ENCODE peak calls at places on chromosomes 6 and 20, in five cellular contexts. One of them, this sample, is unnamed.

GRCh38 chr6:38195113-38195635 is 375.6 kb downstream of the ZFAND3 start:
- DNase-seq in testis: no peak
- DNase-seq in AG04450: no peak
- DNase-seq in IMR-90: no peak
- DNase-seq in astrocyte of the spinal cord: no peak
- DNase-seq in this sample: no peak

GRCh38 chr6:112044856-112045255 is 9.0 kb upstream of the CCN6 start:
- DNase-seq in astrocyte of the spinal cord: peak; percentile 56
- DNase-seq in AG04450: peak; percentile 67
- DNase-seq in testis: no peak
- DNase-seq in IMR-90: peak; percentile 93
- DNase-seq in this sample: no peak

GRCh38 chr20:38805502-38805957 is at the start of gene PPP1R16B:
- DNase-seq in IMR-90: no peak
- DNase-seq in testis: peak; percentile 32
- DNase-seq in astrocyte of the spinal cord: no peak
- DNase-seq in AG04450: no peak
- DNase-seq in this sample: peak; percentile 88

GRCh38 chr6:20841806-20842205 is 307.5 kb downstream of the CDKAL1 start:
- DNase-seq in testis: no peak
- DNase-seq in astrocyte of the spinal cord: no peak
- DNase-seq in AG04450: no peak
- DNase-seq in IMR-90: no peak
- DNase-seq in this sample: no peak

GRCh38 chr6:92114797-92115196 is 1304.6 kb downstream of the EPHA7 start:
- DNase-seq in testis: no peak
- DNase-seq in astrocyte of the spinal cord: peak; percentile 5
- DNase-seq in AG04450: no peak
- DNase-seq in IMR-90: no peak
- DNase-seq in this sample: no peak

GRCh38 chr20:51017313-51017712 is 5.6 kb downstream of the KCNG1 start:
- DNase-seq in testis: no peak
- DNase-seq in AG04450: no peak
- DNase-seq in astrocyte of the spinal cord: no peak
- DNase-seq in IMR-90: no peak
- DNase-seq in this sample: no peak

GRCh38 chr6:157561929-157562810 is 181.2 kb downstream of the ZDHHC14 start:
- DNase-seq in astrocyte of the spinal cord: no peak
- DNase-seq in AG04450: no peak
- DNase-seq in IMR-90: no peak
- DNase-seq in testis: no peak
- DNase-seq in this sample: no peak

GRCh38 chr6:165049362-165049761 is 260.0 kb downstream of the C6orf118 start:
- DNase-seq in astrocyte of the spinal cord: no peak
- DNase-seq in testis: peak; percentile 93
- DNase-seq in AG04450: no peak
- DNase-seq in IMR-90: no peak
- DNase-seq in this sample: no peak

GRCh38 chr6:135022050-135022697 is 32.4 kb downstream of the HBS1L start:
- DNase-seq in IMR-90: no peak
- DNase-seq in AG04450: no peak
- DNase-seq in astrocyte of the spinal cord: no peak
- DNase-seq in testis: no peak
- DNase-seq in this sample: no peak

GRCh38 chr6:135018057-135018456 is 36.6 kb downstream of the HBS1L start:
- DNase-seq in IMR-90: no peak
- DNase-seq in testis: no peak
- DNase-seq in AG04450: no peak
- DNase-seq in astrocyte of the spinal cord: no peak
- DNase-seq in this sample: no peak

GRCh38 chr6:135014353-135014832 is 40.2 kb downstream of the HBS1L start:
- DNase-seq in testis: no peak
- DNase-seq in astrocyte of the spinal cord: no peak
- DNase-seq in IMR-90: no peak
- DNase-seq in AG04450: no peak
- DNase-seq in this sample: no peak

GRCh38 chr6:135021310-135022049 is 33.1 kb downstream of the HBS1L start:
- DNase-seq in astrocyte of the spinal cord: no peak
- DNase-seq in AG04450: no peak
- DNase-seq in testis: no peak
- DNase-seq in IMR-90: no peak
- DNase-seq in this sample: no peak

DNA sequence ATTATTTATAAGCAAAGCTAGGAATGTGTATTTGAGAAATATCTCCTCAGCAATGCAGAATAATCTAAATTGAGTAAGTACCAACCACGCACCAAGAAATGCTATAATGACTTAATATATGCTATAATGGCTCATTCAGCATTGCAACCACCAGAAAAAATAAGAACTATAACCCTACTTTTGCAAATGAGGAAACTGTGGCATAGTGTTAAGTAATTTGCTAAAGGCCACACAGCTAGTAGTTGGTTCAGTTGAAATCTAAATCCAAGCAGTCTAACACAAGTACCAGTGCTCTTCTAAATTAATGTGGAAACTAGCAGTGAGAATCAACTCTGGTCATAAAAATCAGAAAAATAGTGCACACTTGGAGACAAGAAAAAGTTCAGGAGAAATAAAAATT is 35.7 kb downstream of the HBS1L start:
- DNase-seq in AG04450: no peak
- DNase-seq in testis: no peak
- DNase-seq in astrocyte of the spinal cord: no peak
- DNase-seq in IMR-90: no peak
- DNase-seq in this sample: no peak
- H3K4me3 ChIP-seq in AG04450: no peak overlapping the region
- H3K4me3 ChIP-seq in testis: no peak overlapping the region
- H3K4me3 ChIP-seq in astrocyte of the spinal cord: no peak overlapping the region
- H3K4me3 ChIP-seq in IMR-90: no peak overlapping the region
- H3K4me3 ChIP-seq in this sample: no peak overlapping the region

DNA sequence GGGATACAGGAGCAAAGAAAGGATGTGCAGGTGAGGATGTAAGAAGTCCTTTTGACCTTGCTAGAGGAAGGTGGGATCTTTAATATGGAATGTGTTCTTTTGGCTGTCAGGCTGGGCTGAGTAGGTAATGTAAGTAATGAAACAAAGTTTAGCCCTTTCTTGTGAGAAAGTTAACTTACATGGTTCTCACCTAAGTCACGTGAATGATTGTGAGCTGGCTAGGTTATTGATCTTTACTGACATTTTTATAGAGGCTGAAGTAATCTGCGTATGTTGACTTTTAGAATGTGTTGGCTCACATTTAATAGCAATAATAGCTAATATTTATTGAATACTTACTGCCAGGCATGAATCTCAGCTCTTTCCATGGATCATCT is 2.6 kb downstream of the TOP1 start:
- DNase-seq in IMR-90: no peak
- DNase-seq in testis: no peak
- DNase-seq in AG04450: no peak
- DNase-seq in astrocyte of the spinal cord: no peak
- DNase-seq in this sample: no peak
- H3K4me3 ChIP-seq in IMR-90: peak overlapping the region; percentile 76
- H3K4me3 ChIP-seq in testis: no peak overlapping the region
- H3K4me3 ChIP-seq in AG04450: peak overlapping the region; percentile 89
- H3K4me3 ChIP-seq in astrocyte of the spinal cord: peak overlapping the region; percentile 53
- H3K4me3 ChIP-seq in this sample: peak overlapping the region; percentile 20

DNA sequence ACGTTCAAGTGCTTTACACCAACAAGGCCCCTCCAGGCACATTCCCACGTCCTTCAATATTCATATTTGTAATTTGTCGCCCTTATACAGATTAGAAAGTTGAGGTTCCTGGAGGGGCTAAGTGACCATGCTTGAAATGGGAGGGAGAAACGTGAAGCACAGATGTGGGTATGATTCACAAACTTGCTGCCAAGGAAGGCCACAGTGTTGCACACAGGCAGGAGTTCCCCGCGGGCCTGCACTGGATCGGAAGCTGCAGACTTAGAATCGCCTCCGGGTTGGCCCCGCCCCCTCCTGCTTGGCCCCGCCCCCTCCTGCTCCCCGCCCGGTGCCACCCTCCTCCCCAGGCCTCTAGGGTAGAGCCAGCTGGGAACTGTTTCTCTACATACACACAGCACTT is 58.2 kb upstream of the QKI start:
- DNase-seq in IMR-90: peak; percentile 71
- DNase-seq in AG04450: no peak
- DNase-seq in testis: peak; percentile 75
- DNase-seq in astrocyte of the spinal cord: peak; percentile 77
- DNase-seq in this sample: no peak
- H3K4me3 ChIP-seq in IMR-90: no peak overlapping the region
- H3K4me3 ChIP-seq in AG04450: no peak overlapping the region
- H3K4me3 ChIP-seq in testis: no peak overlapping the region
- H3K4me3 ChIP-seq in astrocyte of the spinal cord: no peak overlapping the region
- H3K4me3 ChIP-seq in this sample: no peak overlapping the region

GRCh38 chr20:37095108-37095608 is 639 bp downstream of the RBL1 start:
- DNase-seq in IMR-90: no peak
- DNase-seq in astrocyte of the spinal cord: no peak
- DNase-seq in AG04450: no peak
- DNase-seq in testis: no peak
- DNase-seq in this sample: peak; percentile 45
- H3K4me3 ChIP-seq in IMR-90: peak overlapping the region; percentile 89
- H3K4me3 ChIP-seq in astrocyte of the spinal cord: peak overlapping the region; percentile 68
- H3K4me3 ChIP-seq in AG04450: peak overlapping the region; percentile 79
- H3K4me3 ChIP-seq in testis: peak overlapping the region; percentile 83
- H3K4me3 ChIP-seq in this sample: peak overlapping the region; percentile 96

GRCh38 chr20:15899972-15900371 is 673.3 kb downstream of the KIF16B start:
- DNase-seq in AG04450: no peak
- DNase-seq in IMR-90: no peak
- DNase-seq in testis: no peak
- DNase-seq in astrocyte of the spinal cord: no peak
- DNase-seq in this sample: no peak

GRCh38 chr20:15895560-15896084 is 677.6 kb downstream of the KIF16B start:
- DNase-seq in AG04450: no peak
- DNase-seq in testis: no peak
- DNase-seq in IMR-90: no peak
- DNase-seq in astrocyte of the spinal cord: no peak
- DNase-seq in this sample: no peak

GRCh38 chr20:15889924-15890256 is 683.4 kb downstream of the KIF16B start:
- DNase-seq in IMR-90: no peak
- DNase-seq in AG04450: no peak
- DNase-seq in astrocyte of the spinal cord: no peak
- DNase-seq in testis: no peak
- DNase-seq in this sample: no peak

GRCh38 chr20:15890358-15890982 is 682.8 kb downstream of the KIF16B start:
- DNase-seq in AG04450: no peak
- DNase-seq in astrocyte of the spinal cord: no peak
- DNase-seq in testis: no peak
- DNase-seq in IMR-90: no peak
- DNase-seq in this sample: no peak

DNA sequence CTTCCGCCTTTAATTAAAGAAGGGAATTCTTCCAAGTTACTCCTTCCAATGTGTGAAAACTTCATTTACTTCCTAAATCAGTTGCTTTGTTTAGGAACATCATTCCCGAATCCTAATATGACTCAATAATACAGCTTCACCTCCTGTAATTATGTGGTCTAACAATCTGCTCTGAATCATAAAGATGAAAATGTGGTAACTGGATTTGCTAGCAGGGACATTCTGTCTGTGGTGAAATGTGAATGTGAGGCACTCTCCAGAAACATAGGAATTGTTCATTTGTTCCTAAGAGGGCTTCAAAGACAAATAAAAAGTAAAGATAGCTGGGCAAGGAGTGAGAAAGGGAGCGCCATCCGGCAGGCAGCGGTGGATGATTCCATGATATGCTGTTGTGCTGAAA is 678.1 kb downstream of the KIF16B start:
- DNase-seq in IMR-90: no peak
- DNase-seq in astrocyte of the spinal cord: peak; percentile 7
- DNase-seq in AG04450: no peak
- DNase-seq in testis: no peak
- DNase-seq in this sample: no peak
- H3K4me3 ChIP-seq in IMR-90: no peak overlapping the region
- H3K4me3 ChIP-seq in astrocyte of the spinal cord: no peak overlapping the region
- H3K4me3 ChIP-seq in AG04450: no peak overlapping the region
- H3K4me3 ChIP-seq in testis: no peak overlapping the region
- H3K4me3 ChIP-seq in this sample: no peak overlapping the region

GRCh38 chr6:10588562-10589428 is 67.6 kb downstream of the GCNT2 start:
- DNase-seq in astrocyte of the spinal cord: no peak
- DNase-seq in testis: no peak
- DNase-seq in IMR-90: no peak
- DNase-seq in AG04450: no peak
- DNase-seq in this sample: no peak

GRCh38 chr6:10586302-10586701 is 65.2 kb downstream of the GCNT2 start:
- DNase-seq in testis: no peak
- DNase-seq in IMR-90: no peak
- DNase-seq in astrocyte of the spinal cord: no peak
- DNase-seq in AG04450: no peak
- DNase-seq in this sample: no peak

GRCh38 chr6:10589429-10589727 is 68.2 kb downstream of the GCNT2 start:
- DNase-seq in AG04450: no peak
- DNase-seq in testis: no peak
- DNase-seq in astrocyte of the spinal cord: no peak
- DNase-seq in IMR-90: no peak
- DNase-seq in this sample: no peak

GRCh38 chr6:10589983-10590382 is 68.8 kb downstream of the GCNT2 start:
- DNase-seq in testis: no peak
- DNase-seq in IMR-90: no peak
- DNase-seq in AG04450: no peak
- DNase-seq in astrocyte of the spinal cord: no peak
- DNase-seq in this sample: no peak

GRCh38 chr6:10587694-10588392 is 66.7 kb downstream of the GCNT2 start:
- DNase-seq in AG04450: no peak
- DNase-seq in astrocyte of the spinal cord: no peak
- DNase-seq in testis: no peak
- DNase-seq in IMR-90: no peak
- DNase-seq in this sample: no peak
- H3K4me3 ChIP-seq in AG04450: no peak overlapping the region
- H3K4me3 ChIP-seq in astrocyte of the spinal cord: no peak overlapping the region
- H3K4me3 ChIP-seq in testis: no peak overlapping the region
- H3K4me3 ChIP-seq in IMR-90: no peak overlapping the region
- H3K4me3 ChIP-seq in this sample: no peak overlapping the region

GRCh38 chr6:130041594-130041993 is 23.2 kb downstream of the L3MBTL3 start:
- DNase-seq in astrocyte of the spinal cord: no peak
- DNase-seq in testis: no peak
- DNase-seq in IMR-90: no peak
- DNase-seq in AG04450: no peak
- DNase-seq in this sample: no peak
- H3K4me3 ChIP-seq in astrocyte of the spinal cord: no peak overlapping the region
- H3K4me3 ChIP-seq in testis: no peak overlapping the region
- H3K4me3 ChIP-seq in IMR-90: no peak overlapping the region
- H3K4me3 ChIP-seq in AG04450: no peak overlapping the region
- H3K4me3 ChIP-seq in this sample: no peak overlapping the region

DNA sequence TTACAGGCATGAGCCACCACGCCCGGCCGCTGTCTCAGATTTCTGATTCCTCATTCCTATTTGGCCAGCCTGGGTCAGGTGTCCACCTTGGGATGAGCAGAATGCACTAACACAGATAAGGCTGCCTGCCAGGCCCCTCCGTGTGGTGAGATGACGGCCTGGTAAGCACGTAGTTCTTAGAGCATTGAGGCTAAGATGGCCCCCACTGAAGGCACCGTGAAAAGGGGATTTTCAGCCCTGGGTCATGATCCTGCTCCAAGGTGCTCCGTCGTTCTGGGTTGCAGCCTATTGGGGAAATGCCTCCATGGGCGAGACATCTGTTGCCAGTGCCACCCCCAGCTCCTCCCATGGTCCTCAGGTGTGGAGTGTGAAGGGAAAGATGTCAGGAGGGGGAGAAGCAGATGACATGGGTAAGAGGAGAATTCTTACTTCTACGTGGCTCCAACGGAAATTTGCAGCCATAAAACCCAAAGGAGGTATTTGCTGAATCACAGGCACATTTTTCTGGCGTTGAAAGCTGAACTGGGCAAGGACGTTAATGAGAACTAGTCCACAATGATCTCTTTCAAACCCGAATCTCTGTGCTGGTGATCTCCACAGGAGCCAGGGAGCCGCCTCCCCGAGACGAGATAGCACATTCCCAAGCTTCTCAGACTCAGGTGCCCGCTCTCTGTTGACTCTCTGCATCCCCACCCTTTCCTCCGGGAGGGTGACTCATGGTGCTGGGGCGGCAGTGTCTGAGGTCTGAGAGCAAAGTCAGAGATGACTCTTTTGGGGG is 34.0 kb upstream of the BMP6 start:
- DNase-seq in astrocyte of the spinal cord: peak; percentile 61
- DNase-seq in IMR-90: peak; percentile 50
- DNase-seq in AG04450: no peak
- DNase-seq in testis: no peak
- DNase-seq in this sample: no peak
- H3K4me3 ChIP-seq in astrocyte of the spinal cord: no peak overlapping the region
- H3K4me3 ChIP-seq in IMR-90: no peak overlapping the region
- H3K4me3 ChIP-seq in AG04450: no peak overlapping the region
- H3K4me3 ChIP-seq in testis: no peak overlapping the region
- H3K4me3 ChIP-seq in this sample: no peak overlapping the region